ENCODE peak calls at places on chromosomes 13 and 19, in six cellular contexts. One of them, this sample, is unnamed.

GRCh38 chr19:16425993-16426392 is 45.8 kb downstream of the EPS15L1 start:
- DNase-seq in left ventricle myocardium inferior: no peak
- DNase-seq in hepatocyte: no peak
- DNase-seq in cardiac muscle cell: no peak
- DNase-seq in Peyer's patch: no peak
- DNase-seq in fibroblast of lung: no peak
- DNase-seq in this sample: no peak

GRCh38 chr13:49890376-49890775 is 45.8 kb downstream of the SPRYD7 start:
- DNase-seq in left ventricle myocardium inferior: no peak
- DNase-seq in hepatocyte: no peak
- DNase-seq in cardiac muscle cell: no peak
- DNase-seq in Peyer's patch: no peak
- DNase-seq in fibroblast of lung: no peak
- DNase-seq in this sample: no peak

GRCh38 chr19:32453736-32454135 is 48.2 kb downstream of the DPY19L3 start:
- DNase-seq in left ventricle myocardium inferior: no peak
- DNase-seq in hepatocyte: no peak
- DNase-seq in cardiac muscle cell: no peak
- DNase-seq in Peyer's patch: no peak
- DNase-seq in fibroblast of lung: peak; percentile 72
- DNase-seq in this sample: no peak

GRCh38 chr19:38729653-38730469 is 14.4 kb downstream of the CAPN12 start:
- DNase-seq in left ventricle myocardium inferior: peak; percentile 72
- DNase-seq in hepatocyte: peak; percentile 82
- DNase-seq in cardiac muscle cell: peak; percentile 80
- DNase-seq in Peyer's patch: peak; percentile 90
- DNase-seq in fibroblast of lung: peak; percentile 55
- DNase-seq in this sample: peak; percentile 67

GRCh38 chr19:41323430-41324125 is 13.6 kb downstream of the CCDC97 start:
- DNase-seq in left ventricle myocardium inferior: peak; percentile 62
- DNase-seq in hepatocyte: peak; percentile 88
- DNase-seq in cardiac muscle cell: no peak
- DNase-seq in Peyer's patch: peak; percentile 59
- DNase-seq in fibroblast of lung: peak; percentile 97
- DNase-seq in this sample: no peak

GRCh38 chr13:23579886-23580706 is 9.9 kb downstream of the TNFRSF19 start:
- DNase-seq in left ventricle myocardium inferior: no peak
- DNase-seq in hepatocyte: no peak
- DNase-seq in cardiac muscle cell: peak; percentile 59
- DNase-seq in Peyer's patch: no peak
- DNase-seq in fibroblast of lung: peak; percentile 46
- DNase-seq in this sample: no peak

GRCh38 chr13:35039012-35039411 is 96.9 kb downstream of the NBEA start:
- DNase-seq in left ventricle myocardium inferior: no peak
- DNase-seq in hepatocyte: no peak
- DNase-seq in cardiac muscle cell: no peak
- DNase-seq in Peyer's patch: no peak
- DNase-seq in fibroblast of lung: no peak
- DNase-seq in this sample: no peak

GRCh38 chr19:39341122-39341719 is 1.0 kb upstream of the SAMD4B start:
- DNase-seq in left ventricle myocardium inferior: peak; percentile 27
- DNase-seq in hepatocyte: peak; percentile 57
- DNase-seq in cardiac muscle cell: peak; percentile 52
- DNase-seq in Peyer's patch: peak; percentile 60
- DNase-seq in fibroblast of lung: no peak
- DNase-seq in this sample: no peak

GRCh38 chr13:33270906-33271538 is 14.5 kb downstream of the STARD13 start:
- DNase-seq in left ventricle myocardium inferior: no peak
- DNase-seq in hepatocyte: no peak
- DNase-seq in cardiac muscle cell: no peak
- DNase-seq in Peyer's patch: no peak
- DNase-seq in fibroblast of lung: peak; percentile 86
- DNase-seq in this sample: no peak

GRCh38 chr13:49806126-49806536 is 13.6 kb upstream of the KPNA3 start:
- DNase-seq in left ventricle myocardium inferior: no peak
- DNase-seq in hepatocyte: no peak
- DNase-seq in cardiac muscle cell: no peak
- DNase-seq in Peyer's patch: no peak
- DNase-seq in fibroblast of lung: no peak
- DNase-seq in this sample: no peak

GRCh38 chr13:48304132-48304876 is 753 bp downstream of the RB1 start:
- DNase-seq in left ventricle myocardium inferior: peak; percentile 36
- DNase-seq in hepatocyte: peak; percentile 58
- DNase-seq in cardiac muscle cell: peak; percentile 49
- DNase-seq in Peyer's patch: peak; percentile 83
- DNase-seq in fibroblast of lung: peak; percentile 61
- DNase-seq in this sample: peak; percentile 56

GRCh38 chr13:67052550-67053237 is 177.4 kb downstream of the PCDH9 start:
- DNase-seq in left ventricle myocardium inferior: no peak
- DNase-seq in hepatocyte: no peak
- DNase-seq in cardiac muscle cell: peak; percentile 6
- DNase-seq in Peyer's patch: no peak
- DNase-seq in fibroblast of lung: no peak
- DNase-seq in this sample: no peak

GRCh38 chr13:35988648-35989081 is 142.5 kb downstream of the DCLK1 start:
- DNase-seq in left ventricle myocardium inferior: no peak
- DNase-seq in hepatocyte: no peak
- DNase-seq in cardiac muscle cell: no peak
- DNase-seq in Peyer's patch: no peak
- DNase-seq in fibroblast of lung: peak; percentile 94
- DNase-seq in this sample: no peak

GRCh38 chr13:43749503-43749902 is 37.3 kb downstream of the ENOX1 start:
- DNase-seq in left ventricle myocardium inferior: no peak
- DNase-seq in hepatocyte: no peak
- DNase-seq in cardiac muscle cell: no peak
- DNase-seq in Peyer's patch: no peak
- DNase-seq in fibroblast of lung: no peak
- DNase-seq in this sample: no peak

GRCh38 chr13:111272117-111272516 is 48.3 kb upstream of the TEX29 start:
- DNase-seq in left ventricle myocardium inferior: no peak
- DNase-seq in hepatocyte: no peak
- DNase-seq in cardiac muscle cell: no peak
- DNase-seq in Peyer's patch: no peak
- DNase-seq in fibroblast of lung: no peak
- DNase-seq in this sample: no peak

GRCh38 chr13:24923305-24923640 is 159.3 kb downstream of the RNF17 start:
- DNase-seq in left ventricle myocardium inferior: no peak
- DNase-seq in hepatocyte: peak; percentile 40
- DNase-seq in cardiac muscle cell: no peak
- DNase-seq in Peyer's patch: no peak
- DNase-seq in fibroblast of lung: peak; percentile 85
- DNase-seq in this sample: no peak

GRCh38 chr19:40687525-40688016 is 2.9 kb downstream of the NUMBL start:
- DNase-seq in left ventricle myocardium inferior: peak; percentile 87
- DNase-seq in hepatocyte: no peak
- DNase-seq in cardiac muscle cell: no peak
- DNase-seq in Peyer's patch: peak; percentile 92
- DNase-seq in fibroblast of lung: peak; percentile 96
- DNase-seq in this sample: no peak

GRCh38 chr13:79490846-79491245 is 9.9 kb downstream of the NDFIP2 start:
- DNase-seq in left ventricle myocardium inferior: no peak
- DNase-seq in hepatocyte: no peak
- DNase-seq in cardiac muscle cell: no peak
- DNase-seq in Peyer's patch: no peak
- DNase-seq in fibroblast of lung: no peak
- DNase-seq in this sample: no peak

GRCh38 chr19:46529622-46530451 is 34.2 kb upstream of the PNMA8B start:
- DNase-seq in left ventricle myocardium inferior: peak; percentile 61
- DNase-seq in hepatocyte: peak; percentile 62
- DNase-seq in cardiac muscle cell: peak; percentile 66
- DNase-seq in Peyer's patch: peak; percentile 85
- DNase-seq in fibroblast of lung: peak; percentile 66
- DNase-seq in this sample: peak; percentile 73

GRCh38 chr13:24097667-24098066 is 62.9 kb upstream of the SPATA13 start:
- DNase-seq in left ventricle myocardium inferior: no peak
- DNase-seq in hepatocyte: no peak
- DNase-seq in cardiac muscle cell: no peak
- DNase-seq in Peyer's patch: no peak
- DNase-seq in fibroblast of lung: no peak
- DNase-seq in this sample: no peak

GRCh38 chr13:48562296-48563066 is 29.6 kb upstream of the RCBTB2 start:
- DNase-seq in left ventricle myocardium inferior: no peak
- DNase-seq in hepatocyte: no peak
- DNase-seq in cardiac muscle cell: no peak
- DNase-seq in Peyer's patch: peak; percentile 77
- DNase-seq in fibroblast of lung: no peak
- DNase-seq in this sample: peak; percentile 77

GRCh38 chr19:55255618-55256423 is 3.0 kb downstream of the PPP6R1 start:
- DNase-seq in left ventricle myocardium inferior: no peak
- DNase-seq in hepatocyte: no peak
- DNase-seq in cardiac muscle cell: no peak
- DNase-seq in Peyer's patch: peak; percentile 81
- DNase-seq in fibroblast of lung: no peak
- DNase-seq in this sample: peak; percentile 61

GRCh38 chr13:50126378-50127016 is 111.3 kb downstream of the KCNRG start:
- DNase-seq in left ventricle myocardium inferior: no peak
- DNase-seq in hepatocyte: peak; percentile 56
- DNase-seq in cardiac muscle cell: peak; percentile 36
- DNase-seq in Peyer's patch: peak; percentile 55
- DNase-seq in fibroblast of lung: peak; percentile 71
- DNase-seq in this sample: peak; percentile 38

GRCh38 chr19:41218615-41219507 is at the start of gene AXL:
- DNase-seq in left ventricle myocardium inferior: peak; percentile 81
- DNase-seq in hepatocyte: peak; percentile 89
- DNase-seq in cardiac muscle cell: peak; percentile 91
- DNase-seq in Peyer's patch: peak; percentile 71
- DNase-seq in fibroblast of lung: peak; percentile 89
- DNase-seq in this sample: no peak

GRCh38 chr19:1009043-1009975 is 9.1 kb downstream of the GRIN3B start:
- DNase-seq in left ventricle myocardium inferior: no peak
- DNase-seq in hepatocyte: no peak
- DNase-seq in cardiac muscle cell: no peak
- DNase-seq in Peyer's patch: no peak
- DNase-seq in fibroblast of lung: peak; percentile 92
- DNase-seq in this sample: no peak

GRCh38 chr13:112643759-112644459 is 45.9 kb upstream of the ATP11A start:
- DNase-seq in left ventricle myocardium inferior: no peak
- DNase-seq in hepatocyte: no peak
- DNase-seq in cardiac muscle cell: no peak
- DNase-seq in Peyer's patch: no peak
- DNase-seq in fibroblast of lung: no peak
- DNase-seq in this sample: no peak

GRCh38 chr19:44684892-44685847 is 13.8 kb upstream of the CEACAM16 start:
- DNase-seq in left ventricle myocardium inferior: no peak
- DNase-seq in hepatocyte: peak; percentile 72
- DNase-seq in cardiac muscle cell: no peak
- DNase-seq in Peyer's patch: peak; percentile 77
- DNase-seq in fibroblast of lung: peak; percentile 77
- DNase-seq in this sample: no peak
- H3K27ac ChIP-seq in left ventricle myocardium inferior: peak overlapping the region; percentile 78
- H3K27ac ChIP-seq in hepatocyte: peak overlapping the region; percentile 31
- H3K27ac ChIP-seq in cardiac muscle cell: peak overlapping the region; percentile 48
- H3K27ac ChIP-seq in Peyer's patch: peak overlapping the region; percentile 64
- H3K27ac ChIP-seq in fibroblast of lung: peak overlapping the region; percentile 77
- H3K27ac ChIP-seq in this sample: no peak overlapping the region

GRCh38 chr19:33997690-33998089 is 174.6 kb upstream of the LSM14A start:
- DNase-seq in left ventricle myocardium inferior: no peak
- DNase-seq in hepatocyte: no peak
- DNase-seq in cardiac muscle cell: no peak
- DNase-seq in Peyer's patch: no peak
- DNase-seq in fibroblast of lung: peak; percentile 3
- DNase-seq in this sample: no peak

GRCh38 chr19:33998302-33998701 is 174.0 kb upstream of the LSM14A start:
- DNase-seq in left ventricle myocardium inferior: no peak
- DNase-seq in hepatocyte: no peak
- DNase-seq in cardiac muscle cell: no peak
- DNase-seq in Peyer's patch: no peak
- DNase-seq in fibroblast of lung: no peak
- DNase-seq in this sample: no peak

DNA sequence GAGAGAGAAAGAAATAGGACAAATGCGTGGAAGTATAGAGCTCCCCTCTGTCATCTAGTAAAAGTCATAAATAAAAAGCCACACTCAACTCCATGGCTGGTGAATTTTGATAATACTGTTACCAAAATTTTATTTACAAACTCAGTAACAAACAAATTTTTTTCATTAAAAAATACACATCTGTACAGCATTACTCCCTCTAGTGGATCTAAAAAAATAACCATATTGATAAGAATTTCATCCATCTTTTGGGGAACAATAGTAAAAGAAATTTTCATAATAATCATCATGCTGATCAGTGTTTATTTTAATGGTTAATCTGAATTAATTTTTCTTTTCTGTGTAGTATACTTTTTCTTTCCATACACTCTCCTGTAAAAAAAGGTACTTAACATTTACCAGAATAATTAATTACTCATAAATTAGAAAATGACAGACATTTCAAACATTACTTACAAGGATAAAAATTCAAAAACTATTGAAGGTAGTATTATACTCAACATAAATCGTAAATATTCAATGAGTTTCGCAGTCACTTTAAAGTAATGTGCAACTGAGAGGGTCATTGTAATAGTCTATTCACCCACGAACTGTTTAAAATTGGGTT is 173.5 kb upstream of the LSM14A start:
- DNase-seq in left ventricle myocardium inferior: no peak
- DNase-seq in hepatocyte: no peak
- DNase-seq in cardiac muscle cell: no peak
- DNase-seq in Peyer's patch: no peak
- DNase-seq in fibroblast of lung: peak; percentile 26
- DNase-seq in this sample: no peak
- TF ChIP-seq CTCF in left ventricle myocardium inferior: peak; percentile 65
- TF ChIP-seq CTCF in hepatocyte: peak; percentile 61
- TF ChIP-seq CTCF in cardiac muscle cell: peak; percentile 47
- TF ChIP-seq CTCF in Peyer's patch: no peak
- TF ChIP-seq CTCF in fibroblast of lung: peak; percentile 20
- TF ChIP-seq CTCF in this sample: peak; percentile 30

DNA sequence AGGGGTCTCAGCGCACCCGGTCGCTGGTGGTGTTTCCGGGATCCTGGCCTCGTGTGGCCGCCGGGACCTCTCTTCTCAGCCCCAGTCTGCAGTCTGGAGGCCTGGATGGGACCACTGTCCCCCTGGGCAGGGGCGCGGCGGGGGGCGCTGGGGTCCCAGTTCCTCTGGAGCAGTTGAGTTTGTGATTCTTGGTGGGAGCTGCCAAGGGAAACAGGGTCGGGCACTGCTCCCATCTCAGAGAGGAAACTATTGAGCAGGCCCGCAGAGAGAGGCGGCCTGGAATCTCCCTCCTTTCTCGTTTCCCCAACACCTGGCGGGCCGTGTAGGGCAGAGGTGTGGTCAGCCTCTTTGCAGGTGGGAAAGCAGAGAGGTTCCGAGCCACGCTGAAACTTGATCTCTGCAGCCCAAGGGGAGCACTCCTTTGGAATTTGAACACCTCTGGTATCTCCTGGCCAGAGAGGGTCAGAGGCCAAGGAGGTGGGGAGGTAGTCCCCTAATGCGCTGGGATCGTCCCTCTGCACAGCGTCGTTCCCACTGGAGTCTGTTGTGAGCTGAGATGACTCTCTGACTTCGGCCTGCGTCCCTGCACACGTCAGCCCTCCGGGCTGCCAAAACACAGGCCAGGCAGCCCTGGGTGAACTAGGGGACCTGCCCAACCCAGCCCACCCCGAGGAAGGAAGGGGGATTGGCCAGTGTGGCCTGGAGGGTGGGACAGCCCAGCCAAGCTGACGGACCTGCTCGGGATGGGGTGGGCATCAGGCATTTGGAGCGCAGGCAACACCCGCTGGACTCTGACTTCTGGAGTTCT is 769 bp downstream of the PLEKHF1 start:
- DNase-seq in left ventricle myocardium inferior: peak; percentile 76
- DNase-seq in hepatocyte: peak; percentile 39
- DNase-seq in cardiac muscle cell: peak; percentile 22
- DNase-seq in Peyer's patch: peak; percentile 58
- DNase-seq in fibroblast of lung: peak; percentile 80
- DNase-seq in this sample: no peak
- H3K27ac ChIP-seq in left ventricle myocardium inferior: peak overlapping the region; percentile 98
- H3K27ac ChIP-seq in hepatocyte: peak overlapping the region; percentile 52
- H3K27ac ChIP-seq in cardiac muscle cell: peak overlapping the region; percentile 6
- H3K27ac ChIP-seq in Peyer's patch: peak overlapping the region; percentile 91
- H3K27ac ChIP-seq in fibroblast of lung: peak overlapping the region; percentile 90
- H3K27ac ChIP-seq in this sample: peak overlapping the region; percentile 69

GRCh38 chr19:11405846-11406643 is 13.1 kb downstream of the RGL3 start:
- DNase-seq in left ventricle myocardium inferior: no peak
- DNase-seq in hepatocyte: no peak
- DNase-seq in cardiac muscle cell: no peak
- DNase-seq in Peyer's patch: no peak
- DNase-seq in fibroblast of lung: no peak
- DNase-seq in this sample: no peak
- TF ChIP-seq CTCF in left ventricle myocardium inferior: peak; percentile 55
- TF ChIP-seq CTCF in hepatocyte: no peak
- TF ChIP-seq CTCF in cardiac muscle cell: peak; percentile 60
- TF ChIP-seq CTCF in Peyer's patch: no peak
- TF ChIP-seq CTCF in fibroblast of lung: peak; percentile 30
- TF ChIP-seq CTCF in this sample: no peak

This sample was measured in CD8-positive, alpha-beta T cell.